ENCODE peak calls at places on chromosomes 16 and 17, in nine cellular contexts. T is fibroblast of lung; P is activated CD8-positive, alpha-beta memory T cell treated with anti-CD3 and anti-CD28 coated beads for 4 hours; W is mesendoderm; D is Panc1; F is A172; G is IMR-90; I is MG63; B is T47D. Z is an unnamed sample.

GRCh38 chr16:57371494-57372371 is 557 bp upstream of the CX3CL1 start:
- DNase-seq in D (no peak), G (no peak), W (no peak), F (no peak), I (no peak), T (no peak), P (no peak), B (no peak), Z (no peak)

GRCh38 chr16:71354156-71354555 is 4.4 kb upstream of the CALB2 start:
- DNase-seq in F (no peak), W (no peak), T (no peak), G (no peak), B (no peak), D (no peak), P (no peak), I (no peak), Z (no peak)

GRCh38 chr17:4492762-4493561 is 5.7 kb upstream of the SPNS2 start:
- DNase-seq in P (no peak), I (no peak), D (peak; percentile 73), G (peak; percentile 28), B (peak; percentile 77), F (peak; percentile 73), W (peak; percentile 90), T (peak; percentile 43), Z (peak; percentile 65)

GRCh38 chr17:82900741-82901140 is 60.9 kb upstream of the ZNF750 start:
- DNase-seq in B (no peak), W (no peak), I (no peak), T (no peak), D (no peak), P (no peak), G (peak; percentile 32), F (no peak), Z (no peak)

GRCh38 chr17:57953703-57954420 is 1.4 kb downstream of the CUEDC1 start:
- DNase-seq in F (no peak), B (no peak), D (no peak), T (no peak), G (no peak), P (no peak), W (no peak), I (no peak), Z (no peak)

GRCh38 chr17:65604070-65604469 is 42.6 kb upstream of the AXIN2 start:
- DNase-seq in G (peak; percentile 9), W (no peak), I (no peak), D (no peak), F (peak; percentile 74), B (no peak), P (no peak), T (no peak), Z (no peak)

GRCh38 chr16:80117731-80118130 is 423.1 kb upstream of the DYNLRB2 start:
- DNase-seq in I (no peak), G (no peak), P (no peak), F (no peak), B (no peak), W (no peak), D (no peak), T (no peak), Z (no peak)

GRCh38 chr16:30715777-30716445 is 16.9 kb downstream of the SRCAP start:
- DNase-seq in W (no peak), B (no peak), G (peak; percentile 36), D (no peak), I (no peak), T (no peak), P (peak; percentile 4), F (peak; percentile 78), Z (peak; percentile 65)

GRCh38 chr16:4384497-4384896 is 12.8 kb downstream of the VASN start:
- DNase-seq in T (no peak), G (peak; percentile 43), W (no peak), D (no peak), F (no peak), P (no peak), I (no peak), B (no peak), Z (no peak)

GRCh38 chr16:77869997-77870813 is 81.8 kb downstream of the VAT1L start:
- DNase-seq in I (peak; percentile 37), P (no peak), T (peak; percentile 36), B (peak; percentile 45), G (no peak), W (peak; percentile 27), D (no peak), F (no peak), Z (no peak)

GRCh38 chr16:86158688-86159360 is 259.9 kb downstream of the IRF8 start:
- DNase-seq in B (peak; percentile 60), P (no peak), I (no peak), T (peak; percentile 26), W (peak; percentile 36), F (no peak), D (no peak), G (peak; percentile 36), Z (no peak)

GRCh38 chr17:2195729-2196128 is 107.9 kb downstream of the SMG6 start:
- DNase-seq in T (no peak), G (no peak), B (peak; percentile 46), I (no peak), D (no peak), F (no peak), P (no peak), W (no peak), Z (no peak)

GRCh38 chr16:31700200-31700529 is 172.5 kb downstream of the AHSP start:
- DNase-seq in G (no peak), D (no peak), W (no peak), P (no peak), F (peak; percentile 13), I (peak; percentile 80), B (no peak), T (no peak), Z (no peak)

GRCh38 chr16:85605051-85605911 is 7.8 kb upstream of the GSE1 start:
- DNase-seq in W (peak; percentile 81), I (no peak), G (no peak), F (no peak), D (no peak), P (no peak), T (no peak), B (no peak), Z (no peak)

GRCh38 chr17:69435986-69436696 is 21.6 kb downstream of the MAP2K6 start:
- DNase-seq in B (no peak), T (no peak), D (no peak), F (no peak), P (no peak), G (no peak), I (no peak), W (peak; percentile 85), Z (no peak)

GRCh38 chr17:1486802-1487695 is 5.4 kb downstream of the MYO1C start:
- DNase-seq in F (no peak), D (peak; percentile 45), B (peak; percentile 91), T (peak; percentile 34), I (peak; percentile 64), P (peak; percentile 65), W (peak; percentile 91), G (no peak), Z (peak; percentile 68)